ENCODE peak calls at places on chromosomes 16 and 17, in four cellular contexts. One of them, this sample, is unnamed.

GRCh38 chr17:66682293-66682692 is 152.6 kb upstream of the CACNG5 start:
- DNase-seq in PC-9: no peak
- DNase-seq in H7: no peak
- DNase-seq in naive thymus-derived CD4-positive, alpha-beta T cell: no peak
- DNase-seq in this sample: no peak

GRCh38 chr16:66604376-66605176 is at the start of gene CMTM3:
- DNase-seq in PC-9: no peak
- DNase-seq in H7: peak
- DNase-seq in naive thymus-derived CD4-positive, alpha-beta T cell: peak
- DNase-seq in this sample: peak

GRCh38 chr16:84195201-84196093 is 4.5 kb downstream of the ADAD2 start:
- DNase-seq in PC-9: no peak
- DNase-seq in H7: peak
- DNase-seq in naive thymus-derived CD4-positive, alpha-beta T cell: no peak
- DNase-seq in this sample: no peak

GRCh38 chr17:29124931-29125270 is 55.3 kb downstream of the MYO18A start:
- DNase-seq in PC-9: peak
- DNase-seq in H7: no peak
- DNase-seq in naive thymus-derived CD4-positive, alpha-beta T cell: no peak
- DNase-seq in this sample: no peak

GRCh38 chr17:75843577-75844529 is at the start of gene UNC13D:
- DNase-seq in PC-9: peak
- DNase-seq in H7: peak
- DNase-seq in naive thymus-derived CD4-positive, alpha-beta T cell: peak
- DNase-seq in this sample: peak

GRCh38 chr16:66538910-66539309 is 11.0 kb downstream of the TK2 start:
- DNase-seq in PC-9: no peak
- DNase-seq in H7: no peak
- DNase-seq in naive thymus-derived CD4-positive, alpha-beta T cell: no peak
- DNase-seq in this sample: no peak

GRCh38 chr16:86975445-86975844 is 341.7 kb downstream of the C16orf95 start:
- DNase-seq in PC-9: no peak
- DNase-seq in H7: peak
- DNase-seq in naive thymus-derived CD4-positive, alpha-beta T cell: no peak
- DNase-seq in this sample: peak

GRCh38 chr17:39591958-39592954 is 15.5 kb downstream of the NEUROD2 start:
- DNase-seq in PC-9: peak
- DNase-seq in H7: peak
- DNase-seq in naive thymus-derived CD4-positive, alpha-beta T cell: no peak
- DNase-seq in this sample: peak

GRCh38 chr16:1272453-1273198 is 16.8 kb downstream of the TPSD1 start:
- DNase-seq in PC-9: no peak
- DNase-seq in H7: peak
- DNase-seq in naive thymus-derived CD4-positive, alpha-beta T cell: no peak
- DNase-seq in this sample: no peak

GRCh38 chr16:10883004-10883403 is 6.0 kb downstream of the CIITA start:
- DNase-seq in PC-9: peak
- DNase-seq in H7: no peak
- DNase-seq in naive thymus-derived CD4-positive, alpha-beta T cell: no peak
- DNase-seq in this sample: no peak

GRCh38 chr16:12009922-12010321 is 33.4 kb downstream of the SNX29 start:
- DNase-seq in PC-9: no peak
- DNase-seq in H7: no peak
- DNase-seq in naive thymus-derived CD4-positive, alpha-beta T cell: no peak
- DNase-seq in this sample: no peak

GRCh38 chr17:27535178-27535928 is 79.1 kb downstream of the KSR1 start:
- DNase-seq in PC-9: no peak
- DNase-seq in H7: no peak
- DNase-seq in naive thymus-derived CD4-positive, alpha-beta T cell: no peak
- DNase-seq in this sample: no peak

GRCh38 chr17:27538156-27538955 is 82.1 kb downstream of the KSR1 start:
- DNase-seq in PC-9: no peak
- DNase-seq in H7: no peak
- DNase-seq in naive thymus-derived CD4-positive, alpha-beta T cell: no peak
- DNase-seq in this sample: no peak

GRCh38 chr17:27533874-27534815 is 77.9 kb downstream of the KSR1 start:
- DNase-seq in PC-9: peak
- DNase-seq in H7: peak
- DNase-seq in naive thymus-derived CD4-positive, alpha-beta T cell: no peak
- DNase-seq in this sample: no peak

GRCh38 chr17:27536781-27537180 is 80.5 kb downstream of the KSR1 start:
- DNase-seq in PC-9: no peak
- DNase-seq in H7: no peak
- DNase-seq in naive thymus-derived CD4-positive, alpha-beta T cell: no peak
- DNase-seq in this sample: no peak

DNA sequence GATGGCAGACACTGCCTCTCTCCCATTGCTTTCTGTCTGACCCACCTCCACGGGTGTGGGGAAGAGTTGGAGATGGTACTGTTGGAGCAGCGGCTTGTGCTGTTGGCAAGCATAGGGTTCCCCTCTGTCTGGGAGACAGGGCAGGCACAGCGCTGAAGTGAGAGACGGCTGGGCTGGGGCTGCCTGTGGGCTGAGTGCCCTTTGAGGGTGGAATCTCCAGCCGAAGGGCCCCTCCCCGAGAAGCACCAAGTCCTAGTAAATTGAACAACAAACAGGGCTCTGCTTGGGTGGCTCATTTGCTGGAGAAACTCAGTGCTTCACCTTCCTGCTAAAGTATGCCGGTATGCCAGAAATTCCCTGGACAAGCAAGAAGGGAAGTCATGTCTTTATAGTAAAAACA is 79.7 kb downstream of the KSR1 start:
- DNase-seq in PC-9: no peak
- DNase-seq in H7: no peak
- DNase-seq in naive thymus-derived CD4-positive, alpha-beta T cell: no peak
- DNase-seq in this sample: no peak
- H3K4me3 ChIP-seq in PC-9: no peak
- H3K4me3 ChIP-seq in H7: no peak
- H3K4me3 ChIP-seq in naive thymus-derived CD4-positive, alpha-beta T cell: no peak
- H3K4me3 ChIP-seq in this sample: no peak

GRCh38 chr17:48611681-48612455 is 1.1 kb upstream of the HOXB7 start:
- DNase-seq in PC-9: peak
- DNase-seq in H7: peak
- DNase-seq in naive thymus-derived CD4-positive, alpha-beta T cell: no peak
- DNase-seq in this sample: no peak
- H3K4me3 ChIP-seq in PC-9: peak
- H3K4me3 ChIP-seq in H7: no peak
- H3K4me3 ChIP-seq in naive thymus-derived CD4-positive, alpha-beta T cell: peak
- H3K4me3 ChIP-seq in this sample: peak

GRCh38 chr16:58024673-58025350 is 742 bp upstream of the MMP15 start:
- DNase-seq in PC-9: peak
- DNase-seq in H7: peak
- DNase-seq in naive thymus-derived CD4-positive, alpha-beta T cell: no peak
- DNase-seq in this sample: no peak

GRCh38 chr16:58025351-58026138 is at the start of gene MMP15:
- DNase-seq in PC-9: peak
- DNase-seq in H7: peak
- DNase-seq in naive thymus-derived CD4-positive, alpha-beta T cell: peak
- DNase-seq in this sample: peak

GRCh38 chr16:58022601-58023371 is 2.8 kb upstream of the MMP15 start:
- DNase-seq in PC-9: no peak
- DNase-seq in H7: peak
- DNase-seq in naive thymus-derived CD4-positive, alpha-beta T cell: no peak
- DNase-seq in this sample: no peak

GRCh38 chr16:58026139-58026704 is 668 bp downstream of the MMP15 start:
- DNase-seq in PC-9: no peak
- DNase-seq in H7: peak
- DNase-seq in naive thymus-derived CD4-positive, alpha-beta T cell: no peak
- DNase-seq in this sample: no peak

GRCh38 chr16:58024347-58024672 is 1.2 kb upstream of the MMP15 start:
- DNase-seq in PC-9: no peak
- DNase-seq in H7: no peak
- DNase-seq in naive thymus-derived CD4-positive, alpha-beta T cell: no peak
- DNase-seq in this sample: no peak
- H3K4me3 ChIP-seq in PC-9: peak
- H3K4me3 ChIP-seq in H7: peak
- H3K4me3 ChIP-seq in naive thymus-derived CD4-positive, alpha-beta T cell: peak
- H3K4me3 ChIP-seq in this sample: no peak

GRCh38 chr16:80463776-80464175 is 77.0 kb upstream of the DYNLRB2 start:
- DNase-seq in PC-9: no peak
- DNase-seq in H7: no peak
- DNase-seq in naive thymus-derived CD4-positive, alpha-beta T cell: no peak
- DNase-seq in this sample: no peak

GRCh38 chr16:80463303-80463702 is 77.5 kb upstream of the DYNLRB2 start:
- DNase-seq in PC-9: no peak
- DNase-seq in H7: no peak
- DNase-seq in naive thymus-derived CD4-positive, alpha-beta T cell: no peak
- DNase-seq in this sample: no peak

GRCh38 chr16:80462902-80463301 is 77.9 kb upstream of the DYNLRB2 start:
- DNase-seq in PC-9: no peak
- DNase-seq in H7: no peak
- DNase-seq in naive thymus-derived CD4-positive, alpha-beta T cell: no peak
- DNase-seq in this sample: no peak

GRCh38 chr16:80467961-80468360 is 72.8 kb upstream of the DYNLRB2 start:
- DNase-seq in PC-9: no peak
- DNase-seq in H7: no peak
- DNase-seq in naive thymus-derived CD4-positive, alpha-beta T cell: no peak
- DNase-seq in this sample: no peak

DNA sequence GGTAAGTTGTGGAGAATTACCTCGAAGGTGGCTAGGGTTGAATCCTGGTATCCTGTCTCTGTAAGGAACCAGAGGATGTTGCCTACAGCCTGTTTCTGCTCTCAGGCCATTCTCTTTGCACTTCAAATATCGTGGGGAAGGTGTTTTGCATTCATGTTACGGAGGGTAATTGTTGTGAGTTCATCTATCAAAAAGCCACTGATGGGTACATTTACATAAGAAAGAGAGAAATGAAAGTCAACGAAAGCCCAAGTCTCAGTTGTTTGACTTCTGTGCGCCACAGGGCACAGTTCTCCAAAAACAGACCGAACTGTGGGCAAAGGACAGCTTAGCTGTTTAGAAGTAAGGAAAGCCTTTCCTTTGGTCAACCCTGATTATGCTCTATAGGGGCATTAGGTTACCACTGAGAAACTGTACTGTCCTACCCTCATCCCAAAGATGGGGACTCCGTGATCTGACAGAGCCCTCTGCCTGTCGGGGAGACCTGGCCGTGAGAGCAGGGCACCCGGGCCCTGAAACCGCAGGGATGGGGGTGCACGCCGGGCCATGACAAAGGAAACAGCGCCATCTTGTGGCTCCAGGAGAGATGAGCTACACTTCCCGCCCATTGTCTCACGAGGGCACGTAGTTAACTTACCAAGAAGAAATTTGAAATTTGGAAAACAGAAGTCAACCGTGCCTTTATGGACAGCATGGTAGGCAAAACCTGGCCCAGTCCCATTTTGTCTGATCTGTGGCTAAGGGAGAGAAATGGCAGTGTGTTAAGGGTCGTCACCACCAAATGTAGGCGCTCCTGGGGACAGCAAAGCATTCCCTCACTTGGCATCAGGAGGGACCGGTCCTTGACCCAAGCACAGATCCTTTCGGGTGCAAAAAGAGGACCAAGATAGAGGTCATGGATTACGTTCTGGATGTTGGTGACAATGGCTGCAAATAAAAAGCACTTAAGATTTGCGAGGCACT is 74.5 kb upstream of the DYNLRB2 start:
- DNase-seq in PC-9: peak
- DNase-seq in H7: peak
- DNase-seq in naive thymus-derived CD4-positive, alpha-beta T cell: peak
- DNase-seq in this sample: peak
- H3K4me3 ChIP-seq in PC-9: no peak
- H3K4me3 ChIP-seq in H7: no peak
- H3K4me3 ChIP-seq in naive thymus-derived CD4-positive, alpha-beta T cell: no peak
- H3K4me3 ChIP-seq in this sample: no peak